ENCODE peak calls at places on chromosomes 16 and 17, in five cellular contexts. Z is KG1, X is adipocyte, I is C1 segment of cervical spinal cord, S is keratinocyte. A is an unnamed sample.

GRCh38 chr16:89921131-89921698 is 1.9 kb upstream of the TUBB3 start:
- DNase-seq in Z (no peak), X (peak; percentile 7), I (no peak), S (no peak), A (no peak)

GRCh38 chr17:28230011-28230410 is 89.0 kb upstream of the TMEM97 start:
- DNase-seq in Z (no peak), X (no peak), I (no peak), S (no peak), A (no peak)

GRCh38 chr17:78120537-78120936 is 8.0 kb downstream of the TMC6 start:
- DNase-seq in X (no peak), Z (no peak), I (no peak), S (no peak), A (no peak)

GRCh38 chr17:80291260-80291659 is 30.6 kb downstream of the RNF213 start:
- DNase-seq in Z (no peak), I (no peak), S (no peak), X (no peak), A (no peak)

GRCh38 chr17:74446551-74447500 is 14.9 kb downstream of the GPRC5C start:
- DNase-seq in S (no peak), I (no peak), Z (no peak), X (no peak), A (no peak)

GRCh38 chr17:69870751-69871199 is 204.2 kb upstream of the KCNJ16 start:
- DNase-seq in I (no peak), Z (no peak), X (peak; percentile 80), S (peak; percentile 49), A (no peak)

GRCh38 chr16:75494696-75495601 is at the start of gene CHST6:
- DNase-seq in I (peak; percentile 16), Z (no peak), S (no peak), X (peak; percentile 26), A (no peak)

GRCh38 chr17:83057397-83057761 is 22.0 kb upstream of the METRNL start:
- DNase-seq in X (no peak), S (no peak), Z (no peak), I (no peak), A (no peak)

GRCh38 chr16:13672196-13672595 is 247.8 kb upstream of the ERCC4 start:
- DNase-seq in X (no peak), I (no peak), S (no peak), Z (no peak), A (no peak)

GRCh38 chr16:19167710-19168172 is 299 bp upstream of the SYT17 start:
- DNase-seq in I (peak; percentile 10), S (no peak), Z (peak; percentile 10), X (peak; percentile 80), A (no peak)

GRCh38 chr17:79243996-79244395 is 169.4 kb downstream of the ENGASE start:
- DNase-seq in Z (no peak), X (no peak), I (no peak), S (no peak), A (no peak)

GRCh38 chr17:73156166-73156840 is 8.5 kb upstream of the SSTR2 start:
- DNase-seq in X (peak; percentile 86), I (no peak), S (no peak), Z (no peak), A (no peak)

GRCh38 chr17:12034538-12034937 is 13.9 kb downstream of the MAP2K4 start:
- DNase-seq in S (no peak), X (no peak), Z (no peak), I (no peak), A (no peak)

GRCh38 chr16:14240216-14240843 is 169.2 kb downstream of the MRTFB start:
- DNase-seq in Z (no peak), X (no peak), I (no peak), S (no peak), A (no peak)

GRCh38 chr17:29158515-29159275 is 21.5 kb downstream of the MYO18A start:
- DNase-seq in I (no peak), X (peak; percentile 88), S (no peak), Z (no peak), A (no peak)

GRCh38 chr17:46811978-46812583 is 6.4 kb downstream of the WNT3 start:
- DNase-seq in I (no peak), S (no peak), X (no peak), Z (no peak), A (no peak)

GRCh38 chr17:44186307-44187130 is at the start of gene TMUB2:
- DNase-seq in X (peak; percentile 100), S (peak; percentile 98), Z (peak; percentile 98), I (peak; percentile 81), A (peak; percentile 98)

GRCh38 chr16:31435341-31436220 is 7.0 kb downstream of the ZNF843 start:
- DNase-seq in S (no peak), Z (no peak), X (no peak), I (no peak), A (no peak)

GRCh38 chr16:3004781-3005284 is 7.9 kb upstream of the CLDN9 start:
- DNase-seq in S (no peak), I (no peak), Z (peak; percentile 18), X (no peak), A (no peak)

GRCh38 chr16:19135896-19136438 is 22.2 kb downstream of the ITPRIPL2 start:
- DNase-seq in S (no peak), Z (no peak), I (no peak), X (no peak), A (no peak)

GRCh38 chr16:79062336-79062735 is 538.2 kb downstream of the MAF start:
- DNase-seq in I (no peak), Z (no peak), X (no peak), S (no peak), A (no peak)

GRCh38 chr17:36657390-36657762 is 56.0 kb downstream of the MRM1 start:
- DNase-seq in Z (no peak), I (no peak), X (no peak), S (no peak), A (no peak)

GRCh38 chr16:69328854-69329316 is 1.5 kb downstream of the PDF start:
- DNase-seq in S (no peak), I (no peak), X (no peak), Z (no peak), A (no peak)

GRCh38 chr16:22022151-22022550 is 14.2 kb downstream of the MOSMO start:
- DNase-seq in Z (no peak), X (no peak), S (no peak), I (no peak), A (no peak)

GRCh38 chr17:17363638-17364337 is 60.6 kb downstream of the NT5M start:
- DNase-seq in Z (no peak), I (no peak), S (no peak), X (no peak), A (no peak)

GRCh38 chr16:22888791-22889190 is 74.8 kb downstream of the HS3ST2 start:
- DNase-seq in S (no peak), I (no peak), Z (no peak), X (peak; percentile 25), A (no peak)

GRCh38 chr16:80670170-80670865 is 129.5 kb downstream of the DYNLRB2 start:
- DNase-seq in Z (no peak), S (no peak), I (no peak), X (no peak), A (no peak)

GRCh38 chr17:66466933-66467367 is 164.5 kb downstream of the PRKCA start:
- DNase-seq in S (peak; percentile 89), Z (no peak), X (peak; percentile 97), I (no peak), A (peak; percentile 32)

GRCh38 chr17:42520540-42520951 is 15.5 kb upstream of the NAGLU start:
- DNase-seq in X (no peak), Z (no peak), I (no peak), S (no peak), A (no peak)

GRCh38 chr16:47728229-47728628 is 267.1 kb downstream of the PHKB start:
- DNase-seq in Z (no peak), X (no peak), S (no peak), I (no peak), A (no peak)

GRCh38 chr17:49592263-49592662 is 16.6 kb downstream of the NXPH3 start:
- DNase-seq in S (no peak), I (no peak), X (no peak), Z (no peak), A (no peak)

GRCh38 chr17:69763503-69763902 is 311.5 kb upstream of the KCNJ16 start:
- DNase-seq in I (no peak), S (no peak), X (peak; percentile 47), Z (no peak), A (no peak)

GRCh38 chr17:8300629-8301242 is 5.5 kb upstream of the SLC25A35 start:
- DNase-seq in S (no peak), Z (no peak), X (peak; percentile 86), I (no peak), A (peak; percentile 10)

A was measured in SIG-M5.